ENCODE peak calls at places on chromosome 13, in nine cellular contexts. Q is thoracic aorta, Z is PC-3, T is PC-9, Y is fibroblast of lung, B is ovary, G is A673, R is mammary epithelial cell, J is psoas muscle. H is an unnamed sample.

GRCh38 chr13:108961542-108962125 is 332.2 kb downstream of the MYO16 start:
- DNase-seq in Q (no peak), Z (peak), T (no peak), Y (peak), B (no peak), G (peak), R (peak), J (no peak), H (peak)

GRCh38 chr13:111210945-111211469 is 95.9 kb downstream of the ARHGEF7 start:
- DNase-seq in Q (no peak), Z (no peak), T (no peak), Y (no peak), B (no peak), G (no peak), R (no peak), J (no peak), H (no peak)

GRCh38 chr13:33111414-33112110 is 95.3 kb downstream of the KL start:
- DNase-seq in Q (no peak), Z (no peak), T (no peak), Y (peak), B (no peak), G (no peak), R (no peak), J (no peak), H (peak)

GRCh38 chr13:98173431-98173921 is 3.6 kb downstream of the RNF113B start:
- DNase-seq in Q (no peak), Z (peak), T (no peak), Y (peak), B (peak), G (no peak), R (peak), J (no peak), H (peak)

GRCh38 chr13:52933547-52934167 is 85.2 kb upstream of the PCDH8 start:
- DNase-seq in Q (no peak), Z (no peak), T (no peak), Y (no peak), B (no peak), G (no peak), R (no peak), J (no peak), H (no peak)

GRCh38 chr13:54185785-54186184 is 1157.2 kb downstream of the OLFM4 start:
- DNase-seq in Q (no peak), Z (peak), T (peak), Y (no peak), B (no peak), G (peak), R (no peak), J (no peak), H (no peak)

GRCh38 chr13:50162001-50162400 is 146.8 kb downstream of the KCNRG start:
- DNase-seq in Q (no peak), Z (no peak), T (no peak), Y (no peak), B (no peak), G (no peak), R (no peak), J (no peak), H (peak)

GRCh38 chr13:103282571-103283450 is 216.6 kb upstream of the SLC10A2 start:
- DNase-seq in Q (no peak), Z (peak), T (peak), Y (peak), B (no peak), G (no peak), R (peak), J (no peak), H (peak)

GRCh38 chr13:49938921-49939320 is 2.8 kb upstream of the SPRYD7 start:
- DNase-seq in Q (no peak), Z (no peak), T (no peak), Y (peak), B (peak), G (no peak), R (no peak), J (no peak), H (no peak)

GRCh38 chr13:27770809-27771208 is 21.5 kb upstream of the GSX1 start:
- DNase-seq in Q (no peak), Z (peak), T (no peak), Y (peak), B (no peak), G (peak), R (peak), J (no peak), H (peak)

GRCh38 chr13:58097831-58098230 is 466.3 kb downstream of the PCDH17 start:
- DNase-seq in Q (no peak), Z (no peak), T (no peak), Y (no peak), B (no peak), G (no peak), R (no peak), J (no peak), H (no peak)

GRCh38 chr13:80695841-80696240 is 354.9 kb upstream of the SPRY2 start:
- DNase-seq in Q (no peak), Z (no peak), T (no peak), Y (no peak), B (no peak), G (no peak), R (no peak), J (no peak), H (no peak)

GRCh38 chr13:46504036-46504435 is 48.9 kb upstream of the LRCH1 start:
- DNase-seq in Q (no peak), Z (no peak), T (no peak), Y (no peak), B (no peak), G (no peak), R (no peak), J (no peak), H (no peak)

GRCh38 chr13:101417043-101417406 is 717 bp upstream of the NALCN start:
- DNase-seq in Q (no peak), Z (peak), T (peak), Y (peak), B (no peak), G (peak), R (peak), J (no peak), H (peak)

GRCh38 chr13:31264146-31264545 is 64.4 kb downstream of the B3GLCT start:
- DNase-seq in Q (no peak), Z (no peak), T (no peak), Y (no peak), B (no peak), G (no peak), R (no peak), J (no peak), H (peak)

GRCh38 chr13:63041640-63042414 is 1626.2 kb upstream of the PCDH20 start:
- DNase-seq in Q (no peak), Z (peak), T (no peak), Y (peak), B (no peak), G (no peak), R (no peak), J (no peak), H (peak)

GRCh38 chr13:109610517-109610916 is 175.9 kb downstream of the IRS2 start:
- DNase-seq in Q (no peak), Z (peak), T (peak), Y (peak), B (no peak), G (peak), R (no peak), J (peak), H (peak)

GRCh38 chr13:51518847-51519246 is 65.4 kb upstream of the WDFY2 start:
- DNase-seq in Q (no peak), Z (peak), T (no peak), Y (no peak), B (no peak), G (peak), R (peak), J (no peak), H (peak)

GRCh38 chr13:72737033-72737432 is 9.3 kb downstream of the BORA start:
- DNase-seq in Q (no peak), Z (no peak), T (no peak), Y (no peak), B (no peak), G (no peak), R (no peak), J (no peak), H (no peak)

GRCh38 chr13:67238277-67238859 is 8.2 kb upstream of the PCDH9 start:
- DNase-seq in Q (no peak), Z (peak), T (no peak), Y (peak), B (no peak), G (peak), R (peak), J (no peak), H (peak)

GRCh38 chr13:96751089-96751488 is 243.2 kb downstream of the OXGR1 start:
- DNase-seq in Q (no peak), Z (no peak), T (no peak), Y (no peak), B (no peak), G (no peak), R (no peak), J (no peak), H (no peak)

GRCh38 chr13:88823114-88823513 is 1151.9 kb downstream of the SLITRK5 start:
- DNase-seq in Q (no peak), Z (no peak), T (no peak), Y (no peak), B (no peak), G (no peak), R (no peak), J (no peak), H (no peak)

GRCh38 chr13:73832203-73832602 is 302.0 kb downstream of the KLF12 start:
- DNase-seq in Q (no peak), Z (peak), T (no peak), Y (no peak), B (no peak), G (peak), R (no peak), J (no peak), H (no peak)

GRCh38 chr13:102680842-102681725 is 13.8 kb downstream of the METTL21C start:
- DNase-seq in Q (no peak), Z (no peak), T (no peak), Y (peak), B (no peak), G (no peak), R (no peak), J (no peak), H (peak)

GRCh38 chr13:46170687-46171086 is 11.3 kb downstream of the LCP1 start:
- DNase-seq in Q (no peak), Z (no peak), T (no peak), Y (peak), B (no peak), G (peak), R (no peak), J (no peak), H (peak)

GRCh38 chr13:99371956-99372355 is 64.8 kb upstream of the GPR183 start:
- DNase-seq in Q (no peak), Z (no peak), T (no peak), Y (no peak), B (no peak), G (no peak), R (no peak), J (no peak), H (no peak)

GRCh38 chr13:110376120-110376519 is 69.0 kb downstream of the COL4A2 start:
- DNase-seq in Q (no peak), Z (no peak), T (no peak), Y (no peak), B (no peak), G (no peak), R (no peak), J (no peak), H (no peak)

GRCh38 chr13:58324130-58324529 is 692.6 kb downstream of the PCDH17 start:
- DNase-seq in Q (no peak), Z (no peak), T (no peak), Y (peak), B (no peak), G (peak), R (no peak), J (no peak), H (no peak)

GRCh38 chr13:110874508-110874960 is 40.3 kb downstream of the ANKRD10 start:
- DNase-seq in Q (peak), Z (peak), T (peak), Y (peak), B (peak), G (peak), R (peak), J (peak), H (peak)

GRCh38 chr13:94344126-94344863 is 135.2 kb downstream of the DCT start:
- DNase-seq in Q (no peak), Z (no peak), T (no peak), Y (no peak), B (no peak), G (no peak), R (no peak), J (no peak), H (peak)

GRCh38 chr13:19172647-19173030 is 9.0 kb downstream of the TUBA3C start:
- DNase-seq in Q (no peak), Z (no peak), T (no peak), Y (no peak), B (no peak), G (no peak), R (no peak), J (no peak), H (no peak)

GRCh38 chr13:24746618-24747247 is 17.2 kb upstream of the RNF17 start:
- DNase-seq in Q (no peak), Z (no peak), T (no peak), Y (no peak), B (no peak), G (peak), R (peak), J (no peak), H (no peak)

GRCh38 chr13:72180253-72180952 is 313.4 kb upstream of the DACH1 start:
- DNase-seq in Q (no peak), Z (peak), T (peak), Y (no peak), B (no peak), G (no peak), R (peak), J (no peak), H (no peak)

DNA sequence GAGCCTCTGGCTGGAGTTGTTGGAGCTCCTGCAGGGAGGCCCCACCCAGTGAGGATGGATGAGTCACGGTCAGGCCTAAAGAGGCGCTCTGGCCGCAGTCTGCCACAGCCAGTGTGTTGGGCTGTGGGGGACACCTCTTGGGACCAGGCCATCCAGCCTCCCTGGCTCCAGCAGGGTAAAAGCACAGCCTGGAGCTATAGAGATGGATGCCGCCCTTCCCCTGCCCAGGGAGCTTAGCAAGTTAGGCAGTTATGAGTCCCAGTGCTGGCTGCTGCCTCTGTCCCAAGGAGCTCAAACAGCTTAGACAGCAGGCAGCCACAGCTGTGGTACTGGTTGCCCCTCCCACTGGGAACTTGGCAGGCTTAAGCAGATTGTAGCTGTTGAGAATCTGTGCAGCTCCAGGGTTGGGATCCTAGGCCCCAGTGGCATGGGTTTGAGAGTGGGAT is 100.9 kb downstream of the NDFIP2 start:
- DNase-seq in Q (no peak), Z (no peak), T (peak), Y (peak), B (no peak), G (peak), R (peak), J (peak), H (peak)
- H3K4me3 ChIP-seq in Q (no peak), Z (no peak), T (no peak), Y (no peak), B (no peak), G (no peak), R (no peak), J (no peak), H (no peak)

GRCh38 chr13:112587359-112587766 is 590 bp downstream of the TUBGCP3 start:
- DNase-seq in Q (peak), Z (peak), T (peak), Y (peak), B (peak), G (peak), R (peak), J (peak), H (peak)
- TF ChIP-seq CTCF in Q (no peak), Z (peak), T (peak), Y (no peak), B (no peak), G (no peak), R (no peak), J (no peak), H (no peak)

GRCh38 chr13:83881031-83881727 is 1.1 kb downstream of the SLITRK1 start:
- DNase-seq in Q (no peak), Z (no peak), T (no peak), Y (no peak), B (no peak), G (peak), R (no peak), J (no peak), H (no peak)

GRCh38 chr13:83880275-83881027 is 1.8 kb downstream of the SLITRK1 start:
- DNase-seq in Q (no peak), Z (no peak), T (no peak), Y (no peak), B (no peak), G (no peak), R (no peak), J (no peak), H (no peak)

GRCh38 chr13:83883061-83883523 is 818 bp upstream of the SLITRK1 start:
- DNase-seq in Q (no peak), Z (no peak), T (no peak), Y (no peak), B (no peak), G (no peak), R (no peak), J (no peak), H (no peak)

GRCh38 chr13:83882626-83882959 is 319 bp upstream of the SLITRK1 start:
- DNase-seq in Q (no peak), Z (no peak), T (no peak), Y (no peak), B (no peak), G (no peak), R (no peak), J (no peak), H (no peak)

GRCh38 chr13:83881917-83882625 is at the start of gene SLITRK1:
- DNase-seq in Q (no peak), Z (no peak), T (no peak), Y (peak), B (no peak), G (peak), R (peak), J (no peak), H (peak)
- H3K4me3 ChIP-seq in Q (peak), Z (no peak), T (no peak), Y (peak), B (no peak), G (peak), R (peak), J (no peak), H (peak)

GRCh38 chr13:70408865-70409264 is 300.6 kb upstream of the KLHL1 start:
- DNase-seq in Q (no peak), Z (peak), T (no peak), Y (no peak), B (no peak), G (no peak), R (no peak), J (no peak), H (no peak)

GRCh38 chr13:70405266-70405665 is 297.0 kb upstream of the KLHL1 start:
- DNase-seq in Q (no peak), Z (no peak), T (no peak), Y (no peak), B (no peak), G (no peak), R (no peak), J (no peak), H (no peak)

DNA sequence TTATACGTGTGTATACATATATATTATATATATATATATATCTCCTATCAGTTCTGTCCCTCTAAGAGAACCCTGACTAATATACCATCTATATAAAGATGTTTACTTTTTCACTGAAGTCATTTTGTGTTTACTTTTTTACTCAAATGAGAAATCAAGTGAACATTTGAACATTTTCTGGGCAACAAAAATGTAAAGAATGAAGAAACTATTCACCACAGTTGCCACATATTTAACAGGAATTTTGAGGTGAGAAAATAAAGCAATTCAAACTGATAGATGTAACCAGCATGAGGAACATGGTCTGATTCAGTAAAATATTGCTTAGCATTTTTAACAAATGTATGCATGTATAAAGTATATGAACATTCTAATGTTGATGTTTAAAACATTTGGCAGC is 299.2 kb upstream of the KLHL1 start:
- DNase-seq in Q (no peak), Z (peak), T (no peak), Y (no peak), B (no peak), G (no peak), R (no peak), J (no peak), H (no peak)
- TF ChIP-seq CTCF in Q (no peak), Z (no peak), T (no peak), Y (no peak), B (no peak), G (no peak), R (no peak), J (no peak), H (no peak)

DNA sequence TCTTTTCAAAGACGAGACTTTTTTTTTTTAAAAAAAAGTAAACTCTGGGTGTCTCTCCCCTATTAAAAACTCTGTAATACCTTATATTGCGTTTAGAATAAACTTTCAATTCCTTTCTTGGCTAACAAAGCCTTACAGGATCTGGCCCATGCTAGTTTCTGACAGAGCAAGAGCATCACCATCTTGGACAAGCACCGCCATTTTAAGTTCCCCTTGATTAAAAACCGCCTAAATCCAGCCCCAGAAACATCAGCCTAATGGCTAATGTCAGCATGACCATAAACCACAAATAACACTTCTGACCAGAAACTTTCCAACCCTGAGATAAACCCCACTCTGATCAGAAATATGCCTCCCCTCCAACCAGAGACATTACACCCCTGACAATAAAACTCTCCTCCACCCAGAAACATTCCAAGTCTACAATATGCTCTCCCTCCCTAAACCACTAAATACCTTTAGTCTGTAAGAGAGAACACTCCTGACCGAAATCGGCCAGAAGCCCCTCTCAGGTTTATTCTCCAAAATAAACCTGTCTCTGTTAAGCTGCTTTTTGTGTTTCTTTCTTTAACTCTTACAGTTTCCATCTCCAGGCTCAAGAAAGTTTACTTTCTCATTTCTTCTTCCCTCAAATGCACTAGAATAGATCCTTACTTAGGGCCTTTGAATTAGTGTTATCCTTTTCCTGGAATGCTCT is 1.6 kb upstream of the AKAP11 start:
- DNase-seq in Q (no peak), Z (no peak), T (no peak), Y (no peak), B (no peak), G (no peak), R (no peak), J (no peak), H (no peak)
- H3K4me3 ChIP-seq in Q (no peak), Z (no peak), T (peak), Y (no peak), B (no peak), G (no peak), R (no peak), J (no peak), H (no peak)

DNA sequence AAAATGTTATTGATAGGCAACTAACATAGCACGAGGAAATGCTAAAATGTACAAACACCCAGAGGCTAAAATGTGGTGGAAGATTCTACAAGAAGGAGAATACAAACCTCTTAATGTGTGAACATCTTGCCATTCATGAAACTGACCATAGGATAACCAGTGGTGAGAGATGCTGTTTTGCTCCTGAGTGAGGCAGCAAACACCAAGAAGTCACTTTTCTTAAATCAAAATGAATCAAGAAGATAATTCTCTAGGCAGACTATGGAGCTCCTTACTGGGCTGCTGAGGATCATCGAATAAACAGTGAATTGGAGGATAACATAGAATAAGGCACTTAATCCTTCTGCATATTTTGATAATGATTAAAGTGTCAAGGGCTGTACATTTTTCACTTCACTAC is 375.4 kb upstream of the SLITRK6 start:
- DNase-seq in Q (no peak), Z (peak), T (no peak), Y (peak), B (no peak), G (no peak), R (no peak), J (no peak), H (no peak)
- TF ChIP-seq CTCF in Q (no peak), Z (no peak), T (no peak), Y (no peak), B (no peak), G (no peak), R (no peak), J (no peak), H (no peak)

GRCh38 chr13:113205428-113205931 is 3.0 kb downstream of the PCID2 start:
- DNase-seq in Q (no peak), Z (peak), T (no peak), Y (peak), B (no peak), G (no peak), R (no peak), J (no peak), H (peak)
- H3K4me3 ChIP-seq in Q (no peak), Z (no peak), T (no peak), Y (no peak), B (no peak), G (no peak), R (no peak), J (peak), H (no peak)

GRCh38 chr13:26425439-26426358 is 131.8 kb upstream of the WASF3 start:
- DNase-seq in Q (no peak), Z (peak), T (no peak), Y (peak), B (no peak), G (no peak), R (no peak), J (no peak), H (no peak)
- TF ChIP-seq CTCF in Q (no peak), Z (no peak), T (no peak), Y (no peak), B (no peak), G (no peak), R (no peak), J (no peak), H (no peak)

H was measured in fibroblast of mammary gland.